ENCODE peak calls at places on chromosomes 7 and 10, in five cellular contexts. V, I, S, A and B are unnamed samples.

GRCh38 chr7:8597565-8597964 is 164.2 kb downstream of the NXPH1 start:
- DNase-seq in V (no peak), A (no peak), S (no peak), I (no peak), B (no peak)

GRCh38 chr10:86958109-86958830 is at the start of gene SNCG:
- DNase-seq in S (no peak), A (no peak), V (no peak), I (no peak), B (no peak)

GRCh38 chr10:62250594-62251198 is 17.9 kb downstream of the RTKN2 start:
- DNase-seq in S (no peak), I (peak), V (no peak), A (peak), B (no peak)

GRCh38 chr10:53664620-53665019 is 892.0 kb upstream of the MBL2 start:
- DNase-seq in S (no peak), I (peak), V (no peak), A (no peak), B (no peak)

GRCh38 chr10:29585488-29585976 is 49.2 kb downstream of the SVIL start:
- DNase-seq in S (no peak), V (no peak), A (peak), I (peak), B (peak)

GRCh38 chr10:101331960-101332359 is 22.0 kb upstream of the BTRC start:
- DNase-seq in A (no peak), S (no peak), I (peak), V (no peak), B (no peak)

GRCh38 chr7:15755061-15755460 is 68.6 kb upstream of the MEOX2 start:
- DNase-seq in V (no peak), S (no peak), A (no peak), I (peak), B (no peak)

GRCh38 chr10:86402283-86402931 is 35.8 kb upstream of the GRID1 start:
- DNase-seq in V (no peak), I (peak), A (no peak), S (no peak), B (no peak)

GRCh38 chr7:102993532-102994029 is 80.8 kb downstream of the LRRC17 start:
- DNase-seq in A (peak), I (peak), S (no peak), V (no peak), B (no peak)

GRCh38 chr7:71860572-71860971 is 551.6 kb downstream of the CALN1 start:
- DNase-seq in V (no peak), I (no peak), A (no peak), S (no peak), B (no peak)

GRCh38 chr10:132549416-132549815 is 11.8 kb downstream of the INPP5A start:
- DNase-seq in I (no peak), A (no peak), V (no peak), S (no peak), B (peak)

GRCh38 chr10:423167-423566 is 266.3 kb downstream of the DIP2C start:
- DNase-seq in V (no peak), I (no peak), A (no peak), S (no peak), B (no peak)

GRCh38 chr7:156127166-156128134 is 315.2 kb upstream of the SHH start:
- DNase-seq in V (no peak), A (peak), I (no peak), S (no peak), B (no peak)

GRCh38 chr10:81920213-81920829 is 45.3 kb downstream of the NRG3 start:
- DNase-seq in I (no peak), S (no peak), A (no peak), V (no peak), B (no peak)

GRCh38 chr7:6169805-6170520 is 102.5 kb downstream of the CYTH3 start:
- DNase-seq in S (no peak), I (no peak), A (no peak), V (no peak), B (no peak)

GRCh38 chr10:70271996-70272924 is 11.5 kb downstream of the NPFFR1 start:
- DNase-seq in A (no peak), I (no peak), V (peak), S (no peak), B (no peak)

GRCh38 chr7:107592361-107593024 is 12.4 kb downstream of the BCAP29 start:
- DNase-seq in S (no peak), V (no peak), A (no peak), I (peak), B (no peak)

GRCh38 chr10:89348458-89348857 is 20.7 kb downstream of the IFIT3 start:
- DNase-seq in V (no peak), A (no peak), S (no peak), I (no peak), B (no peak)

GRCh38 chr10:122509323-122509722 is 48.0 kb downstream of the HTRA1 start:
- DNase-seq in I (no peak), A (no peak), V (no peak), S (no peak), B (no peak)

GRCh38 chr7:134940711-134941110 is 45.6 kb upstream of the AGBL3 start:
- DNase-seq in V (no peak), S (no peak), I (no peak), A (no peak), B (no peak)

GRCh38 chr7:98784216-98784785 is 85.5 kb downstream of the TMEM130 start:
- DNase-seq in V (no peak), A (no peak), S (no peak), I (peak), B (no peak)

GRCh38 chr10:79941146-79941545 is 7.8 kb downstream of the SFTPD start:
- DNase-seq in A (no peak), I (no peak), V (no peak), S (no peak), B (no peak)

GRCh38 chr10:78559514-78560392 is 509.0 kb upstream of the ZMIZ1 start:
- DNase-seq in A (no peak), S (no peak), V (no peak), I (no peak), B (no peak)

GRCh38 chr7:133051066-133051465 is 30.8 kb downstream of the CHCHD3 start:
- DNase-seq in I (peak), V (no peak), A (peak), S (peak), B (no peak)

DNA sequence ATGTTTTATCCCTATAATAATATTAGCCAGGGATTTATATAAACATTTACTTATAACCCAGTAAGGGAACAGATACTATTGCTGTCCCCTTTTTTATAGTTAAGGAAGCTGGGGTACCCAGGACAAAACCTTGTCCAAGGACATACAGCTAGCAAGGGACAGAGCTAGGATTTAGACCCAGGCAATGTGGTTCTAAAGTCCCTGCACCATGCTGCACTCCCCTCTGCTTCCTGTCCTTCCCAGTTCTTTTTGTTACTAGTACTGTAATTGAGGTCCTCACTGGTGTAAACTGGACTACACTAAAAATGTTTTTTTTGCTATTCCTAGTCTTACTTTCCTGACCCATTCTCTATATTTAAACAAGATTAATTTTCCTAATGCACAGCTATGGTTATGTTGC is 16.6 kb downstream of the KLHDC10 start:
- DNase-seq in S (no peak), V (no peak), I (no peak), A (no peak), B (no peak)
- H3K4me3 ChIP-seq in S (no peak), V (no peak), I (no peak), A (no peak), B (no peak)

GRCh38 chr10:125023862-125024495 is 82.1 kb downstream of the ZRANB1 start:
- DNase-seq in S (no peak), V (peak), I (no peak), A (no peak), B (peak)

GRCh38 chr10:125021686-125022374 is 79.9 kb downstream of the ZRANB1 start:
- DNase-seq in V (no peak), S (no peak), I (no peak), A (no peak), B (no peak)

GRCh38 chr10:125024496-125025234 is 82.7 kb downstream of the ZRANB1 start:
- DNase-seq in V (no peak), S (no peak), I (no peak), A (no peak), B (peak)

GRCh38 chr10:125022671-125023070 is 80.7 kb downstream of the ZRANB1 start:
- DNase-seq in I (no peak), V (no peak), S (no peak), A (no peak), B (no peak)

DNA sequence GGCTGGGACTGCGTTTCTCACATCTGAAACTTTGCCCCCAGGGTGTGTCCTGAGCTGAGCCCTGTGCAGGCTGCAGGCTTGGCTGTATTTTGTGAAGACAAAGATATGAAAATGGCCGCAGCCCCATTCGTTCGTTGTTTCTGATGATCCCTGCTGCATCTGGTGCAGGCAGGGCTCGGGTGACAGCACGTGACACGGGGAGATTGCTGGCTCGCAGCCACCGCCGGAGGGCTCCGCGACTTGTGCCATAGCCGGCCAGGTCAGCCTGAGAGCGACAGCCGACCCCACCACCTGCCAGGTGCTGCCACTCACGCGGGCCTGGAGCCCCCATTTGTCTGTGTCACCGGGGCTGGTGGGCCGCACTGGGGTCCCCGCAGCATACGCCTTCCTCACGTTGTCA is 81.3 kb downstream of the ZRANB1 start:
- DNase-seq in V (no peak), I (no peak), S (no peak), A (no peak), B (peak)
- H3K27ac ChIP-seq in V (peak), I (no peak), S (no peak), A (no peak), B (peak)

GRCh38 chr7:78489851-78490250 is 691.3 kb downstream of the PHTF2 start:
- DNase-seq in I (peak), A (no peak), V (no peak), S (no peak), B (no peak)
- H3K4me3 ChIP-seq in I (no peak), A (no peak), V (peak), S (no peak), B (peak)

DNA sequence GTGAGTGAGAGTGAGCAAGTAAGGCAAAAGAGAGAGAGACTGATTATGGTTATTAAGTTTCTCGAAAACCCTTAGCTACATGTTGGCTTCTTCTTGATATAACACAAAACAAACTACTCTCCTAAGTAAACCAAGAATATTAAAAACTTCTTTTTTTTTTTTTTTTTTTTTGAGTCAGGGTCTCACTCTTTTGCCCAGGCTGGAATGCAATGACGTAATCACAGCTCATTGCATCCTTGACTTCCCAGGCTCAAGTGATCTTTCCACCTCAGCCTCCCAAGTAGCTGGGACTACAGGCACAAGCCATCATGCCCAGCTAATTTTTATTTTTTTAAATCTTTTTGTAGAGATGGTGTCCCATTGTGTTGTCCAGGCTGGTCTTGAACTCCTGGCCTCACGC is 102.2 kb upstream of the IL6 start:
- DNase-seq in S (no peak), V (no peak), A (no peak), I (no peak), B (no peak)
- H3K27ac ChIP-seq in S (no peak), V (no peak), A (no peak), I (no peak), B (no peak)